ENCODE peak calls at places on chromosomes 11 and 22, in five cellular contexts. One of them, this sample, is unnamed. For H3K9me3 and H3K36me3, the result is how much of the 10 kb centered on the place peaks cover.

GRCh38 chr11:128911701-128912100 is 20.5 kb downstream of the KCNJ5 start:
- DNase-seq in trophoblast cell: no peak
- DNase-seq in mesenchymal stem cell: no peak
- DNase-seq in lung: no peak
- DNase-seq in HAP-1: no peak
- DNase-seq in this sample: no peak

GRCh38 chr11:76206327-76207081 is at the start of gene WNT11:
- DNase-seq in HAP-1: peak
- DNase-seq in trophoblast cell: peak
- DNase-seq in lung: no peak
- DNase-seq in mesenchymal stem cell: peak
- DNase-seq in this sample: peak

GRCh38 chr11:99822846-99823565 is 802.3 kb downstream of the CNTN5 start:
- DNase-seq in trophoblast cell: no peak
- DNase-seq in HAP-1: no peak
- DNase-seq in mesenchymal stem cell: peak
- DNase-seq in lung: no peak
- DNase-seq in this sample: peak

GRCh38 chr11:66950113-66950535 is 8.1 kb downstream of the PC start:
- DNase-seq in trophoblast cell: peak
- DNase-seq in HAP-1: peak
- DNase-seq in mesenchymal stem cell: peak
- DNase-seq in lung: no peak
- DNase-seq in this sample: no peak

GRCh38 chr11:117356126-117356761 is 28.6 kb downstream of the CEP164 start:
- DNase-seq in trophoblast cell: peak
- DNase-seq in mesenchymal stem cell: no peak
- DNase-seq in HAP-1: no peak
- DNase-seq in lung: no peak
- DNase-seq in this sample: no peak

GRCh38 chr22:37175414-37176144 is 12.5 kb downstream of the C1QTNF6 start:
- DNase-seq in trophoblast cell: peak
- DNase-seq in HAP-1: no peak
- DNase-seq in mesenchymal stem cell: no peak
- DNase-seq in lung: no peak
- DNase-seq in this sample: no peak

GRCh38 chr11:2301631-2302272 is at the start of the genes C11orf21 and TSPAN32:
- DNase-seq in trophoblast cell: no peak
- DNase-seq in mesenchymal stem cell: peak
- DNase-seq in HAP-1: peak
- DNase-seq in lung: peak
- DNase-seq in this sample: peak

GRCh38 chr11:64996710-64997380 is at the start of gene BATF2:
- DNase-seq in trophoblast cell: peak
- DNase-seq in lung: peak
- DNase-seq in mesenchymal stem cell: peak
- DNase-seq in HAP-1: peak
- DNase-seq in this sample: peak

GRCh38 chr11:56491270-56491669 is at the start of gene OR5M8:
- DNase-seq in HAP-1: no peak
- DNase-seq in trophoblast cell: no peak
- DNase-seq in lung: no peak
- DNase-seq in mesenchymal stem cell: no peak
- DNase-seq in this sample: no peak

GRCh38 chr11:75239551-75240290 is 853 bp upstream of the TPBGL start:
- DNase-seq in lung: no peak
- DNase-seq in HAP-1: no peak
- DNase-seq in trophoblast cell: no peak
- DNase-seq in mesenchymal stem cell: no peak
- DNase-seq in this sample: no peak

GRCh38 chr22:37753746-37754145 is 54.0 kb upstream of the GCAT start:
- DNase-seq in mesenchymal stem cell: no peak
- DNase-seq in trophoblast cell: peak
- DNase-seq in HAP-1: no peak
- DNase-seq in lung: no peak
- DNase-seq in this sample: peak

GRCh38 chr22:35630891-35631290 is 13.8 kb upstream of the MB start:
- DNase-seq in lung: no peak
- DNase-seq in trophoblast cell: no peak
- DNase-seq in mesenchymal stem cell: no peak
- DNase-seq in HAP-1: no peak
- DNase-seq in this sample: no peak

GRCh38 chr11:68962527-68963250 is 18.1 kb downstream of the MRGPRD start:
- DNase-seq in HAP-1: no peak
- DNase-seq in trophoblast cell: peak
- DNase-seq in lung: no peak
- DNase-seq in mesenchymal stem cell: no peak
- DNase-seq in this sample: no peak

GRCh38 chr11:83272627-83273026 is 13.5 kb downstream of the CCDC90B start:
- DNase-seq in lung: no peak
- DNase-seq in trophoblast cell: no peak
- DNase-seq in HAP-1: no peak
- DNase-seq in mesenchymal stem cell: peak
- DNase-seq in this sample: no peak

GRCh38 chr11:130865772-130866114 is 50.5 kb downstream of the SNX19 start:
- DNase-seq in lung: no peak
- DNase-seq in trophoblast cell: peak
- DNase-seq in HAP-1: no peak
- DNase-seq in mesenchymal stem cell: no peak
- DNase-seq in this sample: no peak

GRCh38 chr11:70212227-70212811 is 9.2 kb downstream of the FADD start:
- DNase-seq in trophoblast cell: no peak
- DNase-seq in mesenchymal stem cell: no peak
- DNase-seq in lung: no peak
- DNase-seq in HAP-1: no peak
- DNase-seq in this sample: no peak

GRCh38 chr11:60994450-60995135 is 23.1 kb downstream of the CD6 start:
- DNase-seq in trophoblast cell: no peak
- DNase-seq in mesenchymal stem cell: no peak
- DNase-seq in lung: no peak
- DNase-seq in HAP-1: no peak
- DNase-seq in this sample: no peak

GRCh38 chr11:7637447-7638157 is 35.7 kb downstream of the CYB5R2 start:
- DNase-seq in HAP-1: no peak
- DNase-seq in lung: no peak
- DNase-seq in trophoblast cell: no peak
- DNase-seq in mesenchymal stem cell: peak
- DNase-seq in this sample: no peak

GRCh38 chr11:65663634-65664200 is 1.0 kb upstream of the RELA start:
- DNase-seq in HAP-1: peak
- DNase-seq in lung: peak
- DNase-seq in trophoblast cell: no peak
- DNase-seq in mesenchymal stem cell: peak
- DNase-seq in this sample: peak

GRCh38 chr22:40463017-40463631 is 92.7 kb downstream of the SGSM3 start:
- DNase-seq in lung: no peak
- DNase-seq in HAP-1: no peak
- DNase-seq in mesenchymal stem cell: no peak
- DNase-seq in trophoblast cell: no peak
- DNase-seq in this sample: no peak
- H3K4me3 ChIP-seq in lung: no peak
- H3K4me3 ChIP-seq in HAP-1: no peak
- H3K4me3 ChIP-seq in mesenchymal stem cell: no peak
- H3K4me3 ChIP-seq in trophoblast cell: no peak
- H3K4me3 ChIP-seq in this sample: no peak

GRCh38 chr11:114623720-114624119 is 28.1 kb upstream of the NXPE4 start:
- DNase-seq in HAP-1: no peak
- DNase-seq in trophoblast cell: no peak
- DNase-seq in mesenchymal stem cell: no peak
- DNase-seq in lung: no peak
- DNase-seq in this sample: no peak
- H3K9me3 ChIP-seq in HAP-1: under half
- H3K9me3 ChIP-seq in trophoblast cell: under half
- H3K9me3 ChIP-seq in mesenchymal stem cell: under half
- H3K9me3 ChIP-seq in lung: under half
- H3K9me3 ChIP-seq in this sample: under half

GRCh38 chr11:63991558-63991957 is 5.3 kb downstream of the OTUB1 start:
- DNase-seq in lung: no peak
- DNase-seq in trophoblast cell: no peak
- DNase-seq in HAP-1: no peak
- DNase-seq in mesenchymal stem cell: no peak
- DNase-seq in this sample: no peak
- H3K36me3 ChIP-seq in lung: under half
- H3K36me3 ChIP-seq in trophoblast cell: half or more
- H3K36me3 ChIP-seq in HAP-1: half or more
- H3K36me3 ChIP-seq in mesenchymal stem cell: half or more
- H3K36me3 ChIP-seq in this sample: under half

GRCh38 chr11:34250732-34251639 is 106.8 kb downstream of the ABTB2 start:
- DNase-seq in HAP-1: peak
- DNase-seq in lung: no peak
- DNase-seq in trophoblast cell: peak
- DNase-seq in mesenchymal stem cell: no peak
- DNase-seq in this sample: peak
- H3K4me3 ChIP-seq in HAP-1: no peak
- H3K4me3 ChIP-seq in lung: no peak
- H3K4me3 ChIP-seq in trophoblast cell: no peak
- H3K4me3 ChIP-seq in mesenchymal stem cell: peak
- H3K4me3 ChIP-seq in this sample: no peak

GRCh38 chr22:48890693-48891554 is 936.7 kb downstream of the BRD1 start:
- DNase-seq in HAP-1: no peak
- DNase-seq in mesenchymal stem cell: no peak
- DNase-seq in lung: no peak
- DNase-seq in trophoblast cell: no peak
- DNase-seq in this sample: no peak

GRCh38 chr22:48889209-48889830 is 938.4 kb downstream of the BRD1 start:
- DNase-seq in lung: no peak
- DNase-seq in mesenchymal stem cell: no peak
- DNase-seq in HAP-1: no peak
- DNase-seq in trophoblast cell: no peak
- DNase-seq in this sample: no peak

GRCh38 chr22:48888466-48889208 is 939.0 kb downstream of the BRD1 start:
- DNase-seq in lung: no peak
- DNase-seq in trophoblast cell: no peak
- DNase-seq in HAP-1: no peak
- DNase-seq in mesenchymal stem cell: no peak
- DNase-seq in this sample: no peak

GRCh38 chr22:48891688-48892380 is 935.8 kb downstream of the BRD1 start:
- DNase-seq in lung: no peak
- DNase-seq in trophoblast cell: no peak
- DNase-seq in HAP-1: no peak
- DNase-seq in mesenchymal stem cell: no peak
- DNase-seq in this sample: no peak

DNA sequence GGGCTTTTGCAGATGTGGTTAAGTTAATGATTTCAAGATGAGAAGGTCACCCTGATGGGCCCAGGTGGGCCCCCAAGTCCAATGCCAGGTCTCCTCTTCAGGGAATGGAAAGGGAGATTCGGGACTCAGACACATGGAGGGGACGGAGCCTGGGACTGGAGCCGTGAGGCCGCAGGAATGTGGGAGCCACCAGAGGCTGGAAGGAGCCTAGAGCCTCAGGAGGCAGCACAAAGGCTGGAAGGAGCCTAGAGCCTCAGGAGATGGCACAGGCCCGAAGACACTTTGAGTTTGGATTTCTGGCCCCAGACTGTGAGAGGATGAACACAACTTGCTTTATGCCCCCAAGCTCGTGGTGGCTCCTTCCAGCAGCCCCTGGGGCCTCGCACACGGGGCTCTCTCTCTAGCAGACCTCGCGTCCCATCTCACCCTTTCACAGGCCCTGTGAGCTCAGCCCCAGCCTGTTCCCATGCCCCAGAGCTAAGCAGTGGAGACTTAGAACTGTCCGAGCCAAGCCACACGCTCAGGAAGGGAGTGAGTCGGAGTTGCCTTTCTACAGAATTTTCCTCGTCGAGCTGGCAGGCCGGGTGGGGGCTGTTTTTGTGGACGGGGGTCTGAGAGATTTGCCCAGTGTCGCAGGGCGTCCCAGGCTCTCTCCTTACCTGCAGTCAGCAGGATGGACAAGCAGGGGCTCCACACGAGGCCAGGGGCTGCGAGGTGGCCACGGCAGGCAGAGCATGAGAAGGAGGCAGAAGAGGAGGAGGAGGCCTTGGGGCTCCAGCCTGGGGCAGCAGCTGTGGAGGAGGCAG is 937.6 kb downstream of the BRD1 start:
- DNase-seq in mesenchymal stem cell: no peak
- DNase-seq in trophoblast cell: no peak
- DNase-seq in HAP-1: no peak
- DNase-seq in lung: no peak
- DNase-seq in this sample: no peak
- H3K9me3 ChIP-seq in mesenchymal stem cell: under half
- H3K9me3 ChIP-seq in trophoblast cell: under half
- H3K9me3 ChIP-seq in HAP-1: under half
- H3K9me3 ChIP-seq in lung: under half
- H3K9me3 ChIP-seq in this sample: under half

GRCh38 chr22:24542641-24543040 is 12.3 kb downstream of the GUCD1 start:
- DNase-seq in trophoblast cell: no peak
- DNase-seq in mesenchymal stem cell: no peak
- DNase-seq in HAP-1: no peak
- DNase-seq in lung: peak
- DNase-seq in this sample: no peak

GRCh38 chr22:24543068-24543675 is 11.8 kb downstream of the GUCD1 start:
- DNase-seq in trophoblast cell: no peak
- DNase-seq in mesenchymal stem cell: no peak
- DNase-seq in lung: no peak
- DNase-seq in HAP-1: no peak
- DNase-seq in this sample: no peak

GRCh38 chr22:24540470-24540869 is 14.5 kb downstream of the GUCD1 start:
- DNase-seq in trophoblast cell: no peak
- DNase-seq in HAP-1: no peak
- DNase-seq in mesenchymal stem cell: no peak
- DNase-seq in lung: no peak
- DNase-seq in this sample: no peak

GRCh38 chr22:24543679-24544243 is 11.2 kb downstream of the GUCD1 start:
- DNase-seq in mesenchymal stem cell: no peak
- DNase-seq in lung: no peak
- DNase-seq in trophoblast cell: no peak
- DNase-seq in HAP-1: no peak
- DNase-seq in this sample: no peak

GRCh38 chr22:24541681-24542515 is 13.0 kb downstream of the GUCD1 start:
- DNase-seq in trophoblast cell: no peak
- DNase-seq in lung: no peak
- DNase-seq in HAP-1: no peak
- DNase-seq in mesenchymal stem cell: no peak
- DNase-seq in this sample: no peak
- H3K36me3 ChIP-seq in trophoblast cell: half or more
- H3K36me3 ChIP-seq in lung: half or more
- H3K36me3 ChIP-seq in HAP-1: half or more
- H3K36me3 ChIP-seq in mesenchymal stem cell: half or more
- H3K36me3 ChIP-seq in this sample: under half

DNA sequence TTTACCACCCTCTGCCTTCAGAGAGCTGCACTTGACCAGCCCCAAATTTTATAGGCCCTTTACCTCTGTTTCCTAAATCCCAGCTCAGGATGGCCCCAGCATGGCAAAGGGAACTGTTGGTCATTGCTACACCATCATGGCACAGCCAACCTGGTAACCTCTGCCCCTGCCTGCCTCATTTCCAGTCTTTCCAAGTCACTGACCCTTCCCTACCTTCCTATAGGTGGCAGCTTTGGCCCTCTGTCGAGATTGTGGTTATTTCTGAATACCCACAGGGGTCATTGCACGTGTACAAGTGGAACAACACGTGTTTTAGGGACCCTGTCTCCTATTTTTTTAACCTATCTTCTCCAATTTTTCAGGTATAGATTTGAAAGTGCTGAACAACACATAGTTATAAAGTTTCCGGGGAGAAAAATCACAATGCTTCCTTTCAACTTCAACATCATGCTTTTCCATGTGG is 2.8 kb downstream of the GALNT18 start:
- DNase-seq in HAP-1: peak
- DNase-seq in trophoblast cell: no peak
- DNase-seq in mesenchymal stem cell: no peak
- DNase-seq in lung: no peak
- DNase-seq in this sample: no peak
- H3K4me3 ChIP-seq in HAP-1: no peak
- H3K4me3 ChIP-seq in trophoblast cell: no peak
- H3K4me3 ChIP-seq in mesenchymal stem cell: no peak
- H3K4me3 ChIP-seq in lung: peak
- H3K4me3 ChIP-seq in this sample: no peak